ENCODE peak calls at places on chromosomes 16 and 17, in eight cellular contexts. One of them, this sample, is unnamed.

GRCh38 chr17:36931096-36931696 is 6.1 kb upstream of the LHX1 start:
- DNase-seq in AG04449: no peak
- DNase-seq in fibroblast of the conjunctiva: no peak
- DNase-seq in AG08396: no peak
- DNase-seq in naive thymus-derived CD8-positive, alpha-beta T cell: no peak
- DNase-seq in stimulated activated CD8-positive, alpha-beta memory T cell treated with anti-CD3 and anti-CD28 coated beads, Interleukin-7, amount 100 ng/mL, for 1 hour: no peak
- DNase-seq in COR-L47: no peak
- DNase-seq in fibroblast of lung: no peak
- DNase-seq in this sample: no peak

GRCh38 chr17:27807567-27808470 is 7.5 kb upstream of the NOS2 start:
- DNase-seq in AG04449: no peak
- DNase-seq in fibroblast of the conjunctiva: no peak
- DNase-seq in AG08396: no peak
- DNase-seq in naive thymus-derived CD8-positive, alpha-beta T cell: peak
- DNase-seq in stimulated activated CD8-positive, alpha-beta memory T cell treated with anti-CD3 and anti-CD28 coated beads, Interleukin-7, amount 100 ng/mL, for 1 hour: peak
- DNase-seq in COR-L47: no peak
- DNase-seq in fibroblast of lung: no peak
- DNase-seq in this sample: peak

GRCh38 chr17:4522661-4523060 is 24.0 kb downstream of the SPNS2 start:
- DNase-seq in AG04449: no peak
- DNase-seq in fibroblast of the conjunctiva: no peak
- DNase-seq in AG08396: no peak
- DNase-seq in naive thymus-derived CD8-positive, alpha-beta T cell: no peak
- DNase-seq in stimulated activated CD8-positive, alpha-beta memory T cell treated with anti-CD3 and anti-CD28 coated beads, Interleukin-7, amount 100 ng/mL, for 1 hour: no peak
- DNase-seq in COR-L47: no peak
- DNase-seq in fibroblast of lung: no peak
- DNase-seq in this sample: no peak

GRCh38 chr17:73140531-73140930 is 24.3 kb upstream of the SSTR2 start:
- DNase-seq in AG04449: no peak
- DNase-seq in fibroblast of the conjunctiva: no peak
- DNase-seq in AG08396: no peak
- DNase-seq in naive thymus-derived CD8-positive, alpha-beta T cell: no peak
- DNase-seq in stimulated activated CD8-positive, alpha-beta memory T cell treated with anti-CD3 and anti-CD28 coated beads, Interleukin-7, amount 100 ng/mL, for 1 hour: no peak
- DNase-seq in COR-L47: no peak
- DNase-seq in fibroblast of lung: no peak
- DNase-seq in this sample: no peak

GRCh38 chr16:77611386-77611785 is 110.9 kb upstream of the NUDT7 start:
- DNase-seq in AG04449: no peak
- DNase-seq in fibroblast of the conjunctiva: no peak
- DNase-seq in AG08396: no peak
- DNase-seq in naive thymus-derived CD8-positive, alpha-beta T cell: no peak
- DNase-seq in stimulated activated CD8-positive, alpha-beta memory T cell treated with anti-CD3 and anti-CD28 coated beads, Interleukin-7, amount 100 ng/mL, for 1 hour: no peak
- DNase-seq in COR-L47: no peak
- DNase-seq in fibroblast of lung: no peak
- DNase-seq in this sample: no peak

GRCh38 chr16:30958164-30959083 is 870 bp downstream of the SETD1A start:
- DNase-seq in AG04449: no peak
- DNase-seq in fibroblast of the conjunctiva: no peak
- DNase-seq in AG08396: peak
- DNase-seq in naive thymus-derived CD8-positive, alpha-beta T cell: no peak
- DNase-seq in stimulated activated CD8-positive, alpha-beta memory T cell treated with anti-CD3 and anti-CD28 coated beads, Interleukin-7, amount 100 ng/mL, for 1 hour: no peak
- DNase-seq in COR-L47: peak
- DNase-seq in fibroblast of lung: peak
- DNase-seq in this sample: no peak

GRCh38 chr17:80117491-80118401 is 16.4 kb downstream of the GAA start:
- DNase-seq in AG04449: no peak
- DNase-seq in fibroblast of the conjunctiva: no peak
- DNase-seq in AG08396: no peak
- DNase-seq in naive thymus-derived CD8-positive, alpha-beta T cell: peak
- DNase-seq in stimulated activated CD8-positive, alpha-beta memory T cell treated with anti-CD3 and anti-CD28 coated beads, Interleukin-7, amount 100 ng/mL, for 1 hour: no peak
- DNase-seq in COR-L47: no peak
- DNase-seq in fibroblast of lung: no peak
- DNase-seq in this sample: no peak

GRCh38 chr16:74896389-74897370 is 88.2 kb downstream of the WDR59 start:
- DNase-seq in AG04449: peak
- DNase-seq in fibroblast of the conjunctiva: peak
- DNase-seq in AG08396: peak
- DNase-seq in naive thymus-derived CD8-positive, alpha-beta T cell: no peak
- DNase-seq in stimulated activated CD8-positive, alpha-beta memory T cell treated with anti-CD3 and anti-CD28 coated beads, Interleukin-7, amount 100 ng/mL, for 1 hour: no peak
- DNase-seq in COR-L47: no peak
- DNase-seq in fibroblast of lung: peak
- DNase-seq in this sample: no peak

GRCh38 chr17:42680331-42680808 is 1.3 kb downstream of the CCR10 start:
- DNase-seq in AG04449: no peak
- DNase-seq in fibroblast of the conjunctiva: no peak
- DNase-seq in AG08396: no peak
- DNase-seq in naive thymus-derived CD8-positive, alpha-beta T cell: no peak
- DNase-seq in stimulated activated CD8-positive, alpha-beta memory T cell treated with anti-CD3 and anti-CD28 coated beads, Interleukin-7, amount 100 ng/mL, for 1 hour: no peak
- DNase-seq in COR-L47: no peak
- DNase-seq in fibroblast of lung: peak
- DNase-seq in this sample: peak

GRCh38 chr17:9912146-9913099 is 7.4 kb upstream of the RCVRN start:
- DNase-seq in AG04449: no peak
- DNase-seq in fibroblast of the conjunctiva: no peak
- DNase-seq in AG08396: no peak
- DNase-seq in naive thymus-derived CD8-positive, alpha-beta T cell: no peak
- DNase-seq in stimulated activated CD8-positive, alpha-beta memory T cell treated with anti-CD3 and anti-CD28 coated beads, Interleukin-7, amount 100 ng/mL, for 1 hour: no peak
- DNase-seq in COR-L47: no peak
- DNase-seq in fibroblast of lung: no peak
- DNase-seq in this sample: no peak

GRCh38 chr17:49012893-49013255 is 15.7 kb downstream of the IGF2BP1 start:
- DNase-seq in AG04449: no peak
- DNase-seq in fibroblast of the conjunctiva: no peak
- DNase-seq in AG08396: no peak
- DNase-seq in naive thymus-derived CD8-positive, alpha-beta T cell: no peak
- DNase-seq in stimulated activated CD8-positive, alpha-beta memory T cell treated with anti-CD3 and anti-CD28 coated beads, Interleukin-7, amount 100 ng/mL, for 1 hour: no peak
- DNase-seq in COR-L47: no peak
- DNase-seq in fibroblast of lung: no peak
- DNase-seq in this sample: no peak

GRCh38 chr16:9345046-9345445 is 253.6 kb downstream of the HAPSTR1 start:
- DNase-seq in AG04449: no peak
- DNase-seq in fibroblast of the conjunctiva: no peak
- DNase-seq in AG08396: no peak
- DNase-seq in naive thymus-derived CD8-positive, alpha-beta T cell: no peak
- DNase-seq in stimulated activated CD8-positive, alpha-beta memory T cell treated with anti-CD3 and anti-CD28 coated beads, Interleukin-7, amount 100 ng/mL, for 1 hour: no peak
- DNase-seq in COR-L47: no peak
- DNase-seq in fibroblast of lung: no peak
- DNase-seq in this sample: no peak

GRCh38 chr16:64094992-64095579 is 1026.8 kb downstream of the CDH11 start:
- DNase-seq in AG04449: no peak
- DNase-seq in fibroblast of the conjunctiva: no peak
- DNase-seq in AG08396: no peak
- DNase-seq in naive thymus-derived CD8-positive, alpha-beta T cell: no peak
- DNase-seq in stimulated activated CD8-positive, alpha-beta memory T cell treated with anti-CD3 and anti-CD28 coated beads, Interleukin-7, amount 100 ng/mL, for 1 hour: no peak
- DNase-seq in COR-L47: no peak
- DNase-seq in fibroblast of lung: peak
- DNase-seq in this sample: no peak

GRCh38 chr16:53235851-53236250 is 181.1 kb downstream of the CHD9 start:
- DNase-seq in AG04449: no peak
- DNase-seq in fibroblast of the conjunctiva: no peak
- DNase-seq in AG08396: no peak
- DNase-seq in naive thymus-derived CD8-positive, alpha-beta T cell: no peak
- DNase-seq in stimulated activated CD8-positive, alpha-beta memory T cell treated with anti-CD3 and anti-CD28 coated beads, Interleukin-7, amount 100 ng/mL, for 1 hour: no peak
- DNase-seq in COR-L47: no peak
- DNase-seq in fibroblast of lung: no peak
- DNase-seq in this sample: no peak

GRCh38 chr16:51392651-51393187 is 241.6 kb upstream of the SALL1 start:
- DNase-seq in AG04449: peak
- DNase-seq in fibroblast of the conjunctiva: peak
- DNase-seq in AG08396: peak
- DNase-seq in naive thymus-derived CD8-positive, alpha-beta T cell: no peak
- DNase-seq in stimulated activated CD8-positive, alpha-beta memory T cell treated with anti-CD3 and anti-CD28 coated beads, Interleukin-7, amount 100 ng/mL, for 1 hour: no peak
- DNase-seq in COR-L47: no peak
- DNase-seq in fibroblast of lung: peak
- DNase-seq in this sample: no peak

GRCh38 chr16:84463221-84463620 is 41.2 kb downstream of the MEAK7 start:
- DNase-seq in AG04449: no peak
- DNase-seq in fibroblast of the conjunctiva: no peak
- DNase-seq in AG08396: no peak
- DNase-seq in naive thymus-derived CD8-positive, alpha-beta T cell: peak
- DNase-seq in stimulated activated CD8-positive, alpha-beta memory T cell treated with anti-CD3 and anti-CD28 coated beads, Interleukin-7, amount 100 ng/mL, for 1 hour: no peak
- DNase-seq in COR-L47: no peak
- DNase-seq in fibroblast of lung: no peak
- DNase-seq in this sample: no peak

GRCh38 chr17:82835766-82836512 is 3.9 kb downstream of the ZNF750 start:
- DNase-seq in AG04449: no peak
- DNase-seq in fibroblast of the conjunctiva: no peak
- DNase-seq in AG08396: no peak
- DNase-seq in naive thymus-derived CD8-positive, alpha-beta T cell: peak
- DNase-seq in stimulated activated CD8-positive, alpha-beta memory T cell treated with anti-CD3 and anti-CD28 coated beads, Interleukin-7, amount 100 ng/mL, for 1 hour: no peak
- DNase-seq in COR-L47: no peak
- DNase-seq in fibroblast of lung: no peak
- DNase-seq in this sample: peak

GRCh38 chr16:68147438-68147837 is 62.3 kb downstream of the NFATC3 start:
- DNase-seq in AG04449: no peak
- DNase-seq in fibroblast of the conjunctiva: no peak
- DNase-seq in AG08396: no peak
- DNase-seq in naive thymus-derived CD8-positive, alpha-beta T cell: no peak
- DNase-seq in stimulated activated CD8-positive, alpha-beta memory T cell treated with anti-CD3 and anti-CD28 coated beads, Interleukin-7, amount 100 ng/mL, for 1 hour: no peak
- DNase-seq in COR-L47: no peak
- DNase-seq in fibroblast of lung: no peak
- DNase-seq in this sample: no peak

GRCh38 chr17:37642706-37643105 is 540 bp downstream of the DDX52 start:
- DNase-seq in AG04449: no peak
- DNase-seq in fibroblast of the conjunctiva: no peak
- DNase-seq in AG08396: peak
- DNase-seq in naive thymus-derived CD8-positive, alpha-beta T cell: no peak
- DNase-seq in stimulated activated CD8-positive, alpha-beta memory T cell treated with anti-CD3 and anti-CD28 coated beads, Interleukin-7, amount 100 ng/mL, for 1 hour: no peak
- DNase-seq in COR-L47: no peak
- DNase-seq in fibroblast of lung: peak
- DNase-seq in this sample: no peak

GRCh38 chr17:19654342-19654886 is 5.9 kb downstream of the ALDH3A2 start:
- DNase-seq in AG04449: no peak
- DNase-seq in fibroblast of the conjunctiva: no peak
- DNase-seq in AG08396: no peak
- DNase-seq in naive thymus-derived CD8-positive, alpha-beta T cell: no peak
- DNase-seq in stimulated activated CD8-positive, alpha-beta memory T cell treated with anti-CD3 and anti-CD28 coated beads, Interleukin-7, amount 100 ng/mL, for 1 hour: no peak
- DNase-seq in COR-L47: no peak
- DNase-seq in fibroblast of lung: no peak
- DNase-seq in this sample: no peak

GRCh38 chr16:50724237-50724747 is 17.6 kb upstream of the CYLD start:
- DNase-seq in AG04449: no peak
- DNase-seq in fibroblast of the conjunctiva: no peak
- DNase-seq in AG08396: no peak
- DNase-seq in naive thymus-derived CD8-positive, alpha-beta T cell: no peak
- DNase-seq in stimulated activated CD8-positive, alpha-beta memory T cell treated with anti-CD3 and anti-CD28 coated beads, Interleukin-7, amount 100 ng/mL, for 1 hour: no peak
- DNase-seq in COR-L47: no peak
- DNase-seq in fibroblast of lung: no peak
- DNase-seq in this sample: no peak

GRCh38 chr16:67389911-67390815 is 3.1 kb downstream of the TPPP3 start:
- DNase-seq in AG04449: no peak
- DNase-seq in fibroblast of the conjunctiva: no peak
- DNase-seq in AG08396: no peak
- DNase-seq in naive thymus-derived CD8-positive, alpha-beta T cell: no peak
- DNase-seq in stimulated activated CD8-positive, alpha-beta memory T cell treated with anti-CD3 and anti-CD28 coated beads, Interleukin-7, amount 100 ng/mL, for 1 hour: no peak
- DNase-seq in COR-L47: no peak
- DNase-seq in fibroblast of lung: no peak
- DNase-seq in this sample: no peak

GRCh38 chr17:78344666-78345065 is 15.2 kb downstream of the SOCS3 start:
- DNase-seq in AG04449: no peak
- DNase-seq in fibroblast of the conjunctiva: no peak
- DNase-seq in AG08396: no peak
- DNase-seq in naive thymus-derived CD8-positive, alpha-beta T cell: no peak
- DNase-seq in stimulated activated CD8-positive, alpha-beta memory T cell treated with anti-CD3 and anti-CD28 coated beads, Interleukin-7, amount 100 ng/mL, for 1 hour: no peak
- DNase-seq in COR-L47: no peak
- DNase-seq in fibroblast of lung: no peak
- DNase-seq in this sample: no peak

GRCh38 chr17:75084039-75084660 is 3.6 kb upstream of the SLC16A5 start:
- DNase-seq in AG04449: no peak
- DNase-seq in fibroblast of the conjunctiva: no peak
- DNase-seq in AG08396: no peak
- DNase-seq in naive thymus-derived CD8-positive, alpha-beta T cell: peak
- DNase-seq in stimulated activated CD8-positive, alpha-beta memory T cell treated with anti-CD3 and anti-CD28 coated beads, Interleukin-7, amount 100 ng/mL, for 1 hour: no peak
- DNase-seq in COR-L47: peak
- DNase-seq in fibroblast of lung: no peak
- DNase-seq in this sample: no peak

GRCh38 chr16:89358030-89359005 is 132.0 kb downstream of the ANKRD11 start:
- DNase-seq in AG04449: no peak
- DNase-seq in fibroblast of the conjunctiva: no peak
- DNase-seq in AG08396: no peak
- DNase-seq in naive thymus-derived CD8-positive, alpha-beta T cell: peak
- DNase-seq in stimulated activated CD8-positive, alpha-beta memory T cell treated with anti-CD3 and anti-CD28 coated beads, Interleukin-7, amount 100 ng/mL, for 1 hour: no peak
- DNase-seq in COR-L47: no peak
- DNase-seq in fibroblast of lung: no peak
- DNase-seq in this sample: no peak

GRCh38 chr17:65334391-65334790 is 197.2 kb downstream of the RGS9 start:
- DNase-seq in AG04449: no peak
- DNase-seq in fibroblast of the conjunctiva: no peak
- DNase-seq in AG08396: no peak
- DNase-seq in naive thymus-derived CD8-positive, alpha-beta T cell: no peak
- DNase-seq in stimulated activated CD8-positive, alpha-beta memory T cell treated with anti-CD3 and anti-CD28 coated beads, Interleukin-7, amount 100 ng/mL, for 1 hour: no peak
- DNase-seq in COR-L47: no peak
- DNase-seq in fibroblast of lung: peak
- DNase-seq in this sample: no peak

GRCh38 chr16:57708168-57708567 is 13.6 kb downstream of the DRC7 start:
- DNase-seq in AG04449: no peak
- DNase-seq in fibroblast of the conjunctiva: no peak
- DNase-seq in AG08396: no peak
- DNase-seq in naive thymus-derived CD8-positive, alpha-beta T cell: no peak
- DNase-seq in stimulated activated CD8-positive, alpha-beta memory T cell treated with anti-CD3 and anti-CD28 coated beads, Interleukin-7, amount 100 ng/mL, for 1 hour: no peak
- DNase-seq in COR-L47: no peak
- DNase-seq in fibroblast of lung: no peak
- DNase-seq in this sample: no peak

GRCh38 chr16:49455991-49456745 is 82.6 kb downstream of the C16orf78 start:
- DNase-seq in AG04449: no peak
- DNase-seq in fibroblast of the conjunctiva: no peak
- DNase-seq in AG08396: no peak
- DNase-seq in naive thymus-derived CD8-positive, alpha-beta T cell: no peak
- DNase-seq in stimulated activated CD8-positive, alpha-beta memory T cell treated with anti-CD3 and anti-CD28 coated beads, Interleukin-7, amount 100 ng/mL, for 1 hour: no peak
- DNase-seq in COR-L47: no peak
- DNase-seq in fibroblast of lung: no peak
- DNase-seq in this sample: no peak

GRCh38 chr16:29315916-29316517 is 90.5 kb downstream of the NPIPB11 start:
- DNase-seq in AG04449: no peak
- DNase-seq in fibroblast of the conjunctiva: no peak
- DNase-seq in AG08396: no peak
- DNase-seq in naive thymus-derived CD8-positive, alpha-beta T cell: no peak
- DNase-seq in stimulated activated CD8-positive, alpha-beta memory T cell treated with anti-CD3 and anti-CD28 coated beads, Interleukin-7, amount 100 ng/mL, for 1 hour: no peak
- DNase-seq in COR-L47: no peak
- DNase-seq in fibroblast of lung: no peak
- DNase-seq in this sample: peak

This sample was measured in NCI-H510A.